ENCODE peak calls at places on chromosome 21, in four cellular contexts. B is CD8-positive, alpha-beta memory T cell; N is cardiac muscle cell; J is lower lobe of right lung. K is an unnamed sample.

GRCh38 chr21:16377857-16378256 is 648.1 kb downstream of the USP25 start:
- DNase-seq in B (no peak), N (no peak), J (no peak), K (no peak)

GRCh38 chr21:28439246-28439645 is 553.4 kb downstream of the LTN1 start:
- DNase-seq in B (no peak), N (no peak), J (no peak), K (no peak)

GRCh38 chr21:37534431-37534830 is 167.9 kb downstream of the DYRK1A start:
- DNase-seq in B (no peak), N (no peak), J (no peak), K (no peak)

GRCh38 chr21:20108976-20109375 is 889.2 kb upstream of the NCAM2 start:
- DNase-seq in B (no peak), N (no peak), J (no peak), K (no peak)

GRCh38 chr21:24727803-24728425 is 879.4 kb downstream of the MRPL39 start:
- DNase-seq in B (no peak), N (no peak), J (no peak), K (no peak)

GRCh38 chr21:15797577-15798363 is 68.0 kb downstream of the USP25 start:
- DNase-seq in B (no peak), N (peak; percentile 10), J (no peak), K (no peak)

GRCh38 chr21:32726742-32727477 is 903 bp downstream of the SYNJ1 start:
- DNase-seq in B (no peak), N (peak; percentile 28), J (no peak), K (no peak)

GRCh38 chr21:37631319-37632117 is 264.9 kb downstream of the DYRK1A start:
- DNase-seq in B (no peak), N (no peak), J (no peak), K (peak; percentile 73)

GRCh38 chr21:32359719-32360260 is 33.0 kb downstream of the URB1 start:
- DNase-seq in B (no peak), N (no peak), J (no peak), K (no peak)

GRCh38 chr21:17101696-17102095 is 411.1 kb upstream of the CXADR start:
- DNase-seq in B (no peak), N (no peak), J (no peak), K (no peak)

GRCh38 chr21:30981403-30981802 is 56.9 kb downstream of the KRTAP19-8 start:
- DNase-seq in B (no peak), N (no peak), J (no peak), K (no peak)

GRCh38 chr21:42614391-42614790 is 39.0 kb upstream of the PDE9A start:
- DNase-seq in B (peak; percentile 16), N (no peak), J (no peak), K (no peak)

DNA sequence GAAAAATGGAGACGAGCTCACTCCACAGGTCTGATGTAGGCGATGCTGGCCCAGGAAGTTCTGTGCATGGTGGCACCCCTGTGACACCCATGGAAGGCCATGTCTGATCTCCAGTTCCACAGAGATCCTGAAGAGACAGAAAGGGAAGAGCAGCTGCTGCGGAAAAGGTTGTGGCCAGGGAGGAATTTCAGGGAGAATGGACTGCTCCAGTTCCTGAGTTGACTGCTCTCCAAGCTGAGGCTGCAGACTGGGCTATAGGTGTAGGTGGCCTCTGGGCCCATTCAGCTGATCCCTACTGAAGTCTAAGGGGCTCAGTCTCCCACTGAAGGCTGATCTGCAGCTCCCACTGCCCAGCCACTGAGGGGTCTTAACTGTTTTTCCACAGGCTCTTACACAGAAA is 89.2 kb downstream of the ETS2 start:
- DNase-seq in B (no peak), N (no peak), J (no peak), K (no peak)
- H3K27ac ChIP-seq in B (no peak overlapping the region), N (no peak overlapping the region), J (no peak overlapping the region), K (no peak overlapping the region)

GRCh38 chr21:46187251-46187650 is 3.0 kb upstream of the SPATC1L start:
- DNase-seq in B (no peak), N (no peak), J (no peak), K (no peak)
- H3K27ac ChIP-seq in B (no peak overlapping the region), N (no peak overlapping the region), J (no peak overlapping the region), K (no peak overlapping the region)

GRCh38 chr21:35032474-35033263 is 16.4 kb downstream of the RUNX1 start:
- DNase-seq in B (no peak), N (no peak), J (no peak), K (no peak)
- H3K27ac ChIP-seq in B (no peak overlapping the region), N (no peak overlapping the region), J (no peak overlapping the region), K (no peak overlapping the region)

GRCh38 chr21:43937051-43937832 is 72.2 kb downstream of the AGPAT3 start:
- DNase-seq in B (no peak), N (no peak), J (no peak), K (no peak)
- H3K27ac ChIP-seq in B (no peak overlapping the region), N (no peak overlapping the region), J (peak overlapping the region; percentile 53), K (no peak overlapping the region)

GRCh38 chr21:36385909-36386642 is 884 bp downstream of the CHAF1B start:
- DNase-seq in B (no peak), N (peak; percentile 14), J (no peak), K (no peak)
- H3K27ac ChIP-seq in B (peak overlapping the region; percentile 51), N (no peak overlapping the region), J (peak overlapping the region; percentile 41), K (peak overlapping the region; percentile 12)

GRCh38 chr21:34075099-34075425 is 1.7 kb downstream of the MRPS6 start:
- DNase-seq in B (no peak), N (no peak), J (no peak), K (no peak)
- H3K27ac ChIP-seq in B (peak overlapping the region; percentile 63), N (peak overlapping the region; percentile 55), J (no peak overlapping the region), K (no peak overlapping the region)